ENCODE peak calls at places on chromosomes 4 and X, in ten cellular contexts. Q, E, J, N, F, U, C, Z, K and T are unnamed samples.
A peak's percentile ranks its signal among the peaks of the same experiment; 100 is the strongest.

GRCh38 chr4:8029689-8030088 is 90.0 kb upstream of the AFAP1 start:
- DNase-seq in Q (no peak), Z (no peak), K (no peak), E (no peak), U (no peak), C (peak; percentile 24), J (no peak), F (no peak), N (no peak), T (no peak)

GRCh38 chr4:176262243-176262642 is 6.8 kb downstream of the ASB5 start:
- DNase-seq in N (no peak), C (no peak), J (no peak), Q (no peak), F (no peak), K (no peak), Z (no peak), U (no peak), E (no peak), T (no peak)

GRCh38 chr4:1621996-1622637 is 62.0 kb downstream of the FAM53A start:
- DNase-seq in Z (no peak), U (no peak), C (no peak), N (no peak), K (no peak), F (no peak), Q (no peak), E (no peak), J (no peak), T (no peak)

GRCh38 chr4:88734403-88734949 is 36.8 kb upstream of the NAP1L5 start:
- DNase-seq in Q (no peak), E (no peak), U (no peak), K (no peak), Z (no peak), C (no peak), F (no peak), N (no peak), J (no peak), T (no peak)

GRCh38 chr4:17189322-17189721 is 290.9 kb upstream of the LDB2 start:
- DNase-seq in Q (no peak), J (no peak), U (no peak), Z (no peak), N (no peak), C (no peak), E (no peak), F (no peak), K (no peak), T (peak; percentile 7)

GRCh38 chr4:169634975-169635374 is 14.6 kb downstream of the CLCN3 start:
- DNase-seq in F (no peak), E (no peak), U (no peak), J (no peak), K (no peak), Z (no peak), N (no peak), C (no peak), Q (no peak), T (no peak)

GRCh38 chr4:163614866-163615265 is 120.4 kb downstream of the TMA16 start:
- DNase-seq in U (no peak), F (no peak), E (no peak), K (no peak), Q (no peak), J (no peak), N (no peak), Z (no peak), C (no peak), T (no peak)

GRCh38 chr4:66688674-66689073 is 856.6 kb downstream of the CENPC start:
- DNase-seq in U (peak; percentile 12), J (no peak), F (no peak), C (peak; percentile 17), Q (no peak), K (no peak), E (no peak), N (no peak), Z (no peak), T (no peak)

GRCh38 chr4:153142700-153143438 is 61.4 kb upstream of the TRIM2 start:
- DNase-seq in K (peak; percentile 26), J (peak; percentile 32), F (no peak), C (peak; percentile 83), U (peak; percentile 27), N (peak; percentile 90), Z (no peak), Q (peak; percentile 53), E (peak; percentile 72), T (peak; percentile 58)

GRCh38 chrX:81261576-81261975 is 59.7 kb downstream of the SH3BGRL start:
- DNase-seq in J (no peak), F (no peak), K (no peak), C (no peak), Q (no peak), N (no peak), Z (no peak), U (no peak), E (no peak), T (no peak)

GRCh38 chr4:102713096-102713495 is 47.7 kb downstream of the MANBA start:
- DNase-seq in J (no peak), U (no peak), Z (no peak), N (no peak), K (no peak), Q (no peak), F (no peak), C (no peak), E (no peak), T (no peak)

GRCh38 chrX:103792916-103793540 is 16.4 kb downstream of the PLP1 start:
- DNase-seq in K (no peak), U (no peak), E (no peak), Q (no peak), N (no peak), C (no peak), F (no peak), Z (no peak), J (no peak), T (peak; percentile 35)

GRCh38 chrX:129934461-129934860 is 28.5 kb downstream of the UTP14A start:
- DNase-seq in Z (no peak), F (no peak), C (no peak), U (no peak), Q (peak; percentile 11), N (no peak), E (no peak), J (no peak), K (no peak), T (no peak)

GRCh38 chr4:5785806-5786680 is 75.0 kb downstream of the EVC start:
- DNase-seq in C (no peak), J (no peak), K (no peak), E (peak; percentile 8), Q (no peak), N (no peak), U (no peak), F (no peak), Z (no peak), T (no peak)

GRCh38 chr4:73434311-73434710 is 1.7 kb upstream of the AFP start:
- DNase-seq in K (no peak), J (no peak), N (no peak), E (no peak), U (no peak), F (no peak), Q (no peak), Z (no peak), C (no peak), T (no peak)

GRCh38 chr4:48665555-48666186 is 114.4 kb downstream of the FRYL start:
- DNase-seq in J (no peak), N (no peak), K (no peak), C (no peak), F (no peak), E (no peak), Q (no peak), Z (no peak), U (no peak), T (no peak)

GRCh38 chr4:123640824-123641223 is 244.2 kb downstream of the SPRY1 start:
- DNase-seq in U (no peak), Q (no peak), J (no peak), N (no peak), F (no peak), E (no peak), K (no peak), Z (no peak), C (no peak), T (no peak)

GRCh38 chr4:42348247-42348646 is 49.0 kb upstream of the SHISA3 start:
- DNase-seq in Q (no peak), C (no peak), Z (no peak), U (no peak), E (no peak), K (no peak), N (no peak), J (no peak), F (no peak), T (no peak)

GRCh38 chr4:26746742-26747351 is 113.8 kb upstream of the STIM2 start:
- DNase-seq in U (no peak), F (no peak), N (no peak), K (peak; percentile 9), E (no peak), J (no peak), C (no peak), Q (no peak), Z (no peak), T (no peak)

GRCh38 chrX:54470054-54470760 is 25.8 kb downstream of the FGD1 start:
- DNase-seq in N (no peak), C (no peak), J (no peak), U (no peak), K (no peak), E (no peak), Q (no peak), F (no peak), Z (no peak), T (no peak)

GRCh38 chr4:153759407-153760226 is at the start of gene RNF175:
- DNase-seq in J (no peak), K (no peak), C (no peak), F (no peak), Z (no peak), N (peak; percentile 78), U (no peak), E (peak; percentile 63), Q (peak; percentile 46), T (peak; percentile 7)

GRCh38 chrX:38142598-38142997 is 78.1 kb downstream of the SRPX start:
- DNase-seq in F (no peak), N (no peak), U (no peak), E (no peak), Z (no peak), Q (no peak), J (no peak), C (no peak), K (no peak), T (no peak)

GRCh38 chr4:12729384-12729783 is 754.8 kb downstream of the RAB28 start:
- DNase-seq in J (no peak), U (no peak), K (no peak), E (no peak), Z (no peak), C (peak; percentile 25), Q (no peak), F (no peak), N (no peak), T (no peak)

GRCh38 chrX:41870719-41871151 is 52.6 kb downstream of the CASK start:
- DNase-seq in Z (no peak), E (no peak), C (no peak), N (no peak), F (no peak), U (no peak), K (no peak), J (no peak), Q (no peak), T (no peak)

GRCh38 chr4:26493461-26493860 is 3.2 kb upstream of the CCKAR start:
- DNase-seq in C (no peak), J (no peak), Z (no peak), Q (no peak), K (no peak), E (no peak), F (no peak), N (no peak), U (no peak), T (no peak)

GRCh38 chr4:99507349-99507748 is 3.5 kb upstream of the C4orf17 start:
- DNase-seq in N (no peak), U (no peak), C (no peak), Q (no peak), E (no peak), Z (no peak), F (no peak), J (no peak), K (no peak), T (no peak)

GRCh38 chr4:83009529-83009928 is 1.1 kb downstream of the LIN54 start:
- DNase-seq in K (no peak), J (no peak), N (no peak), E (no peak), C (no peak), Z (no peak), U (no peak), F (no peak), Q (no peak), T (no peak)

GRCh38 chrX:16476009-16476408 is 173.9 kb upstream of the S100G start:
- DNase-seq in F (no peak), K (no peak), N (no peak), C (no peak), Q (no peak), Z (no peak), J (no peak), U (no peak), E (no peak), T (no peak)